ENCODE peak calls at places on chromosomes 1 and 21, in five cellular contexts. One of them, this sample, is unnamed.

GRCh38 chr1:93579891-93580290 is 101.7 kb downstream of the BCAR3 start:
- DNase-seq in GM23338: no peak
- DNase-seq in IMR-90: peak; percentile 97
- DNase-seq in CD4-positive, alpha-beta memory T cell: no peak
- DNase-seq in spleen: no peak
- DNase-seq in this sample: peak; percentile 62

GRCh38 chr1:50423670-50424000 is 392 bp upstream of the DMRTA2 start:
- DNase-seq in CD4-positive, alpha-beta memory T cell: no peak
- DNase-seq in IMR-90: no peak
- DNase-seq in spleen: no peak
- DNase-seq in GM23338: peak; percentile 87
- DNase-seq in this sample: no peak

GRCh38 chr1:241733899-241734298 is 81.8 kb downstream of the WDR64 start:
- DNase-seq in spleen: no peak
- DNase-seq in CD4-positive, alpha-beta memory T cell: no peak
- DNase-seq in IMR-90: no peak
- DNase-seq in GM23338: no peak
- DNase-seq in this sample: no peak

GRCh38 chr1:99069146-99069545 is 64.5 kb upstream of the PLPPR5 start:
- DNase-seq in CD4-positive, alpha-beta memory T cell: no peak
- DNase-seq in spleen: no peak
- DNase-seq in GM23338: peak; percentile 75
- DNase-seq in IMR-90: no peak
- DNase-seq in this sample: no peak

GRCh38 chr1:18118078-18118477 is 10.5 kb downstream of the IGSF21 start:
- DNase-seq in CD4-positive, alpha-beta memory T cell: no peak
- DNase-seq in GM23338: no peak
- DNase-seq in IMR-90: no peak
- DNase-seq in spleen: no peak
- DNase-seq in this sample: no peak

GRCh38 chr1:208216062-208216461 is 28.1 kb downstream of the PLXNA2 start:
- DNase-seq in IMR-90: peak; percentile 75
- DNase-seq in GM23338: no peak
- DNase-seq in spleen: no peak
- DNase-seq in CD4-positive, alpha-beta memory T cell: no peak
- DNase-seq in this sample: no peak

GRCh38 chr1:111503585-111504060 is at the start of the genes ADORA3 and TMIGD3:
- DNase-seq in GM23338: no peak
- DNase-seq in IMR-90: no peak
- DNase-seq in spleen: no peak
- DNase-seq in CD4-positive, alpha-beta memory T cell: no peak
- DNase-seq in this sample: no peak

GRCh38 chr1:45507195-45507594 is 7.1 kb downstream of the MMACHC start:
- DNase-seq in IMR-90: no peak
- DNase-seq in spleen: no peak
- DNase-seq in CD4-positive, alpha-beta memory T cell: no peak
- DNase-seq in GM23338: no peak
- DNase-seq in this sample: no peak

GRCh38 chr1:204296431-204296988 is 63.2 kb downstream of the PLEKHA6 start:
- DNase-seq in CD4-positive, alpha-beta memory T cell: no peak
- DNase-seq in spleen: no peak
- DNase-seq in GM23338: peak; percentile 55
- DNase-seq in IMR-90: peak; percentile 92
- DNase-seq in this sample: peak; percentile 42

GRCh38 chr1:27057389-27057788 is 44.7 kb upstream of the TENT5B start:
- DNase-seq in CD4-positive, alpha-beta memory T cell: no peak
- DNase-seq in spleen: no peak
- DNase-seq in IMR-90: no peak
- DNase-seq in GM23338: peak; percentile 62
- DNase-seq in this sample: no peak

GRCh38 chr1:182611787-182612186 is 7.6 kb upstream of the RGS16 start:
- DNase-seq in spleen: no peak
- DNase-seq in IMR-90: no peak
- DNase-seq in CD4-positive, alpha-beta memory T cell: no peak
- DNase-seq in GM23338: peak; percentile 82
- DNase-seq in this sample: no peak

GRCh38 chr1:202127061-202127460 is 4.3 kb downstream of the GPR37L1 start:
- DNase-seq in GM23338: no peak
- DNase-seq in spleen: no peak
- DNase-seq in CD4-positive, alpha-beta memory T cell: no peak
- DNase-seq in IMR-90: no peak
- DNase-seq in this sample: no peak

GRCh38 chr1:26705788-26706237 is 10.0 kb downstream of the ARID1A start:
- DNase-seq in spleen: no peak
- DNase-seq in IMR-90: peak; percentile 92
- DNase-seq in GM23338: no peak
- DNase-seq in CD4-positive, alpha-beta memory T cell: no peak
- DNase-seq in this sample: no peak

GRCh38 chr21:41500931-41501381 is 7.0 kb downstream of the TMPRSS2 start:
- DNase-seq in spleen: no peak
- DNase-seq in IMR-90: no peak
- DNase-seq in CD4-positive, alpha-beta memory T cell: no peak
- DNase-seq in GM23338: no peak
- DNase-seq in this sample: no peak

GRCh38 chr1:24906760-24907490 is 23.2 kb downstream of the RUNX3 start:
- DNase-seq in spleen: peak; percentile 68
- DNase-seq in CD4-positive, alpha-beta memory T cell: no peak
- DNase-seq in GM23338: no peak
- DNase-seq in IMR-90: no peak
- DNase-seq in this sample: no peak

GRCh38 chr1:110604586-110605148 is 1.5 kb downstream of the KCNA2 start:
- DNase-seq in GM23338: no peak
- DNase-seq in CD4-positive, alpha-beta memory T cell: no peak
- DNase-seq in spleen: no peak
- DNase-seq in IMR-90: no peak
- DNase-seq in this sample: no peak

GRCh38 chr21:39523930-39524329 is 72.2 kb downstream of the SH3BGR start:
- DNase-seq in spleen: no peak
- DNase-seq in GM23338: no peak
- DNase-seq in IMR-90: no peak
- DNase-seq in CD4-positive, alpha-beta memory T cell: no peak
- DNase-seq in this sample: no peak

GRCh38 chr1:44798481-44799365 is 1.5 kb upstream of the PLK3 start:
- DNase-seq in CD4-positive, alpha-beta memory T cell: no peak
- DNase-seq in IMR-90: no peak
- DNase-seq in spleen: peak; percentile 80
- DNase-seq in GM23338: no peak
- DNase-seq in this sample: peak; percentile 43

GRCh38 chr1:24481843-24482610 is 20.6 kb upstream of the RCAN3 start:
- DNase-seq in GM23338: no peak
- DNase-seq in spleen: no peak
- DNase-seq in CD4-positive, alpha-beta memory T cell: peak; percentile 72
- DNase-seq in IMR-90: no peak
- DNase-seq in this sample: no peak

GRCh38 chr1:192657760-192658159 is 21.8 kb downstream of the RGS13 start:
- DNase-seq in CD4-positive, alpha-beta memory T cell: no peak
- DNase-seq in spleen: no peak
- DNase-seq in IMR-90: no peak
- DNase-seq in GM23338: no peak
- DNase-seq in this sample: no peak

GRCh38 chr1:202968895-202969295 is 1.8 kb upstream of the CYB5R1 start:
- DNase-seq in GM23338: peak; percentile 89
- DNase-seq in IMR-90: peak; percentile 65
- DNase-seq in spleen: peak; percentile 80
- DNase-seq in CD4-positive, alpha-beta memory T cell: peak; percentile 21
- DNase-seq in this sample: no peak

GRCh38 chr21:42145569-42146250 is 73.2 kb upstream of the ABCG1 start:
- DNase-seq in GM23338: peak; percentile 81
- DNase-seq in spleen: peak; percentile 82
- DNase-seq in CD4-positive, alpha-beta memory T cell: peak; percentile 68
- DNase-seq in IMR-90: peak; percentile 54
- DNase-seq in this sample: peak; percentile 51

GRCh38 chr1:178932552-178932906 is 61.7 kb upstream of the ANGPTL1 start:
- DNase-seq in IMR-90: no peak
- DNase-seq in spleen: no peak
- DNase-seq in CD4-positive, alpha-beta memory T cell: no peak
- DNase-seq in GM23338: no peak
- DNase-seq in this sample: no peak

GRCh38 chr21:43864313-43864805 is 664 bp upstream of the AGPAT3 start:
- DNase-seq in CD4-positive, alpha-beta memory T cell: peak; percentile 37
- DNase-seq in GM23338: peak; percentile 84
- DNase-seq in spleen: peak; percentile 87
- DNase-seq in IMR-90: peak; percentile 16
- DNase-seq in this sample: peak; percentile 33

GRCh38 chr1:52341861-52342260 is 24.1 kb downstream of the CC2D1B start:
- DNase-seq in spleen: no peak
- DNase-seq in CD4-positive, alpha-beta memory T cell: no peak
- DNase-seq in IMR-90: no peak
- DNase-seq in GM23338: no peak
- DNase-seq in this sample: no peak

GRCh38 chr1:79079770-79080169 is 73.2 kb upstream of the ADGRL4 start:
- DNase-seq in spleen: no peak
- DNase-seq in GM23338: peak; percentile 47
- DNase-seq in CD4-positive, alpha-beta memory T cell: no peak
- DNase-seq in IMR-90: peak; percentile 93
- DNase-seq in this sample: no peak

GRCh38 chr1:165288301-165289120 is 68.0 kb downstream of the LMX1A start:
- DNase-seq in spleen: no peak
- DNase-seq in IMR-90: no peak
- DNase-seq in GM23338: peak; percentile 31
- DNase-seq in CD4-positive, alpha-beta memory T cell: no peak
- DNase-seq in this sample: no peak

GRCh38 chr1:217630711-217631591 is at the start of the genes GPATCH2 and SPATA17:
- DNase-seq in CD4-positive, alpha-beta memory T cell: peak; percentile 89
- DNase-seq in IMR-90: peak; percentile 90
- DNase-seq in GM23338: peak; percentile 94
- DNase-seq in spleen: peak; percentile 92
- DNase-seq in this sample: peak; percentile 77

GRCh38 chr21:21003701-21004100 is 5.5 kb downstream of the NCAM2 start:
- DNase-seq in GM23338: peak; percentile 90
- DNase-seq in CD4-positive, alpha-beta memory T cell: no peak
- DNase-seq in IMR-90: peak; percentile 37
- DNase-seq in spleen: no peak
- DNase-seq in this sample: no peak

GRCh38 chr1:51863384-51863783 is 15.1 kb downstream of the NRDC start:
- DNase-seq in spleen: no peak
- DNase-seq in CD4-positive, alpha-beta memory T cell: no peak
- DNase-seq in IMR-90: no peak
- DNase-seq in GM23338: no peak
- DNase-seq in this sample: no peak

DNA sequence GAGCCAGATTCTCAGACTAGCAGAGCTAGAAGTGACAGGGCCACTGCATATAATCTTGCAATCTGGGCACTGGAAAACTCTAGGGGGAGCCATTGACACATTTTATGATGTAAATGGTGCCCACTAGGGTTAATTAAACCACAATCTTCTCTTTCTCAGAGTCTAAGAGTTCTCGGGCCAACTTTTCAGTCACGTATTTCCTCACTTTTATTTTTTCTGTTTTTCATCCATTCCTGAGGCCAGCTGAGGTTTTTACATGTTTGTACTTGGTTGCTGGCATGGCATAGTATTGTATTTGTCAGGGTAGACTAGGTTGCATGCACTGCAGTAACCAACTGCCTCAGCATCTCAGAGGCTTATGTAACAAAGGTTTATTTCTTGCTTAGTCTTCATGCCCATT is 138.2 kb downstream of the ZNF326 start:
- DNase-seq in IMR-90: peak; percentile 3
- DNase-seq in spleen: no peak
- DNase-seq in GM23338: peak; percentile 83
- DNase-seq in CD4-positive, alpha-beta memory T cell: no peak
- DNase-seq in this sample: no peak
- H3K36me3 ChIP-seq in IMR-90: no peaks in the 10 kb centered on the region
- H3K36me3 ChIP-seq in spleen: no peaks in the 10 kb centered on the region
- H3K36me3 ChIP-seq in GM23338: peaks cover 5% of the 10 kb centered on the region
- H3K36me3 ChIP-seq in CD4-positive, alpha-beta memory T cell: no peaks in the 10 kb centered on the region
- H3K36me3 ChIP-seq in this sample: no peaks in the 10 kb centered on the region

GRCh38 chr1:205429742-205430464 is 8.0 kb upstream of the LEMD1 start:
- DNase-seq in IMR-90: no peak
- DNase-seq in spleen: peak; percentile 71
- DNase-seq in CD4-positive, alpha-beta memory T cell: no peak
- DNase-seq in GM23338: no peak
- DNase-seq in this sample: no peak
- H3K36me3 ChIP-seq in IMR-90: no peaks in the 10 kb centered on the region
- H3K36me3 ChIP-seq in spleen: no peaks in the 10 kb centered on the region
- H3K36me3 ChIP-seq in CD4-positive, alpha-beta memory T cell: no peaks in the 10 kb centered on the region
- H3K36me3 ChIP-seq in GM23338: no peaks in the 10 kb centered on the region
- H3K36me3 ChIP-seq in this sample: no peaks in the 10 kb centered on the region

DNA sequence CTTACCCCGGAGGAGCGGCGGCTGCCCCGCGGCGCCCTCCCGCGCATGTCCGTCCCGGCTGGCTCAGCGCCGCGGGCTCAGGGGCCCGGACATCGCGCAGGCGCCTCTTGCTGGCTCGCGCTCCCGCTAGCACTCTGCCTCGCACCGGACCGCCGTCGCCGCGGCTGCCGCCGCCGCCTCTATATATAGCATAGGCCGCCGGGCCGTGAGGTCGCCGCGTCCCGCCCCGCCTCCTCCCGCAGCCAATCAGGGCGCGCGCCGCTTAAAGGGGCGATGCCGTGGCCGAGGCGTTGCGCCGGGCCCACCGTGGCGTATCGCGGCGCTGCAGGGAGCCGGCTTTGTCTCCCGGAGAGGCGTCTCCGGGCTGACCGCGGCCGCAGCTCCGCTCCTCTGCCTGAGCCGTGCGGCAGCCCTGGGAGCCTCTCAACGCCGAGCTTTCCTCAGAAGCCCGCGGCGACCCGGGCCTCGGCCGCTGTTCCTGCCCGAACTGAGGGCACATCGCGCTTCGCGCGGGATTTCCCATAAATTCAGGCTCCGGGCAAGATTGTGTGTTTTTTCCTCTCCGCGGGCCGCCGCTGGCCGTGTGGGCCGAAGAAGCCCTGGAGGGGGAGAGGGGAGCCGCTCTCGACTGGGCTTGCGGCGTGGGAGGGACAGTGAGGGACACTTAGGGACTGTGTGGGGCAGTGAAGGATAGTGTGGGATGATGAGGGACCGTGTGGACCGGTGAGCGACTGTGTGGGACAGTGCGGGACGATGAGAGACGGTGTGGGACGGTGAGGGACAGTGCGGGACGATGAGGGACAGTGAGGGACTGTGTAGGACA is at the start of gene ERRFI1:
- DNase-seq in IMR-90: peak; percentile 93
- DNase-seq in GM23338: peak; percentile 95
- DNase-seq in spleen: peak; percentile 96
- DNase-seq in CD4-positive, alpha-beta memory T cell: peak; percentile 88
- DNase-seq in this sample: peak; percentile 95
- H3K36me3 ChIP-seq in IMR-90: peaks cover 2% of the 10 kb centered on the region
- H3K36me3 ChIP-seq in GM23338: no peaks in the 10 kb centered on the region
- H3K36me3 ChIP-seq in spleen: no peaks in the 10 kb centered on the region
- H3K36me3 ChIP-seq in CD4-positive, alpha-beta memory T cell: no peaks in the 10 kb centered on the region
- H3K36me3 ChIP-seq in this sample: no peaks in the 10 kb centered on the region

DNA sequence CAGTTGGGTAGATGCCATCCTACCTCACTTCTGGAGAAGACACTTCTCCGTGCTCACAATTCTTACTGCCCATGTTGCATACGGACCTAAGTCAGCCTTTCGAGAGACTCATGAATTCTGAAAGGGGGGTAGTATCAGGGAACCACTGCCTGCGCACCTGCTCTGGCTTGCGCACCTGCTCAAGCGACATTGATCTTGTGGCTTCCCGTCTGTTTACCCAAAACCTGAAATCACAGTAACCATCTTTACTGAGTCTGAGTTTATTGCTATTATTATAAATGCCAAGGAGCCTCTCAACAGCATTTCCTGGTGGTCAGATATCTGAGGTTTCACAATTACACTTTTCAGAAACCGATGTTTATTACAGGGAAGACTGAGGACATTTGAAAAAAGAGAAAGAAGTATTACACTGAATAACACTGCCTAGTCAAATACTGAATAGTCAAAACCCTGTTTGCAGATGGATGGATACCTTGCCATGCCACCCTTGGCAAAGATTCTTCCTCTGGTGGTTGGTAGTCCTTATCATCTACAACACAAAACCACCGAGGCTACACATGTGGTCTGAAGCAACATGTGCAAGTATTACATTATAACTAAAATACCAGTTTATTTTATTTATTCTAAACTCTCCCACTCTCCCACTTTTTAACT is 208.7 kb downstream of the SIPA1L2 start:
- DNase-seq in GM23338: no peak
- DNase-seq in IMR-90: no peak
- DNase-seq in spleen: no peak
- DNase-seq in CD4-positive, alpha-beta memory T cell: no peak
- DNase-seq in this sample: no peak
- H3K36me3 ChIP-seq in GM23338: peaks cover 2% of the 10 kb centered on the region
- H3K36me3 ChIP-seq in IMR-90: peaks cover 17% of the 10 kb centered on the region
- H3K36me3 ChIP-seq in spleen: no peaks in the 10 kb centered on the region
- H3K36me3 ChIP-seq in CD4-positive, alpha-beta memory T cell: no peaks in the 10 kb centered on the region
- H3K36me3 ChIP-seq in this sample: no peaks in the 10 kb centered on the region